ENCODE peak calls at places on chromosomes 6 and 20, in five cellular contexts. I is mesenchymal stem cell, P is neuronal stem cell, W is H1, A is H9. D is an unnamed sample.

GRCh38 chr20:30921286-30922071 is 336.0 kb upstream of the DEFB115 start:
- DNase-seq in I (no peak), P (no peak), W (no peak), A (no peak), D (no peak)

GRCh38 chr6:74899416-74899815 is 306.4 kb downstream of the COL12A1 start:
- DNase-seq in I (peak; percentile 31), P (no peak), W (no peak), A (no peak), D (peak; percentile 37)

GRCh38 chr20:62702886-62703852 is 5.5 kb upstream of the NTSR1 start:
- DNase-seq in I (peak; percentile 87), P (no peak), W (no peak), A (no peak), D (peak; percentile 88)

GRCh38 chr6:80333342-80333741 is 226.9 kb downstream of the BCKDHB start:
- DNase-seq in I (no peak), P (no peak), W (no peak), A (no peak), D (no peak)

GRCh38 chr6:34671801-34672656 is 24.5 kb downstream of the ILRUN start:
- DNase-seq in I (peak; percentile 39), P (no peak), W (no peak), A (no peak), D (no peak)

GRCh38 chr6:24683297-24684296 is 16.7 kb downstream of the ACOT13 start:
- DNase-seq in I (no peak), P (no peak), W (no peak), A (peak; percentile 40), D (no peak)

GRCh38 chr6:47413752-47414516 is 63.7 kb upstream of the CD2AP start:
- DNase-seq in I (peak; percentile 84), P (peak; percentile 48), W (no peak), A (no peak), D (peak; percentile 74)

GRCh38 chr6:136658711-136659110 is 108.5 kb upstream of the MAP7 start:
- DNase-seq in I (no peak), P (no peak), W (no peak), A (no peak), D (no peak)

GRCh38 chr6:132733814-132734213 is 20.0 kb upstream of the VNN1 start:
- DNase-seq in I (peak; percentile 46), P (no peak), W (no peak), A (no peak), D (no peak)

GRCh38 chr20:49603209-49603627 is 35.3 kb upstream of the PTGIS start:
- DNase-seq in I (peak; percentile 19), P (peak; percentile 26), W (no peak), A (peak; percentile 71), D (peak; percentile 62)

GRCh38 chr20:41145821-41146620 is 8.7 kb downstream of the PLCG1 start:
- DNase-seq in I (no peak), P (no peak), W (no peak), A (no peak), D (no peak)

GRCh38 chr20:62980380-62980960 is 26.3 kb downstream of the BHLHE23 start:
- DNase-seq in I (no peak), P (no peak), W (no peak), A (no peak), D (no peak)

GRCh38 chr20:23244916-23245552 is 105.6 kb upstream of the NXT1 start:
- DNase-seq in I (no peak), P (no peak), W (no peak), A (no peak), D (no peak)

GRCh38 chr20:34643919-34644318 is 33.0 kb downstream of the PIGU start:
- DNase-seq in I (peak; percentile 93), P (no peak), W (no peak), A (no peak), D (no peak)

GRCh38 chr6:37987008-37987407 is 167.5 kb downstream of the ZFAND3 start:
- DNase-seq in I (peak; percentile 41), P (no peak), W (no peak), A (no peak), D (peak; percentile 19)

GRCh38 chr6:121951918-121952379 is 447.5 kb upstream of the HSF2 start:
- DNase-seq in I (peak; percentile 68), P (no peak), W (no peak), A (no peak), D (no peak)

GRCh38 chr6:133724726-133725125 is 164.2 kb upstream of the TCF21 start:
- DNase-seq in I (no peak), P (no peak), W (no peak), A (no peak), D (no peak)

GRCh38 chr6:18488526-18489270 is 101.5 kb downstream of the RNF144B start:
- DNase-seq in I (no peak), P (no peak), W (no peak), A (no peak), D (peak; percentile 33)

GRCh38 chr6:51855310-51856082 is 231.9 kb downstream of the PKHD1 start:
- DNase-seq in I (peak; percentile 29), P (peak; percentile 67), W (peak; percentile 44), A (peak; percentile 57), D (peak; percentile 57)

GRCh38 chr20:63121749-63122405 is 94.1 kb downstream of the YTHDF1 start:
- DNase-seq in I (no peak), P (no peak), W (no peak), A (peak; percentile 17), D (no peak)

GRCh38 chr6:4664117-4664626 is 112.0 kb upstream of the CDYL start:
- DNase-seq in I (peak; percentile 37), P (no peak), W (no peak), A (no peak), D (no peak)

GRCh38 chr6:26273673-26274595 is 91.1 kb upstream of the BTN3A2 start:
- DNase-seq in I (peak; percentile 31), P (no peak), W (no peak), A (no peak), D (peak; percentile 19)

GRCh38 chr20:16069416-16070010 is 503.7 kb downstream of the KIF16B start:
- DNase-seq in I (no peak), P (no peak), W (no peak), A (no peak), D (no peak)

GRCh38 chr20:2585811-2586210 is 49.4 kb downstream of the TMC2 start:
- DNase-seq in I (no peak), P (no peak), W (no peak), A (no peak), D (no peak)

GRCh38 chr20:19012671-19013070 is 199.1 kb downstream of the SCP2D1 start:
- DNase-seq in I (no peak), P (no peak), W (no peak), A (no peak), D (peak; percentile 47)

GRCh38 chr6:45689926-45690615 is 312.3 kb upstream of the SUPT3H start:
- DNase-seq in I (no peak), P (no peak), W (no peak), A (no peak), D (no peak)

GRCh38 chr20:4763776-4764525 is 42.2 kb downstream of the PRND start:
- DNase-seq in I (no peak), P (no peak), W (no peak), A (no peak), D (peak; percentile 12)

GRCh38 chr6:153334121-153334520 is 203.0 kb upstream of the RGS17 start:
- DNase-seq in I (no peak), P (no peak), W (no peak), A (no peak), D (no peak)

GRCh38 chr6:43020847-43021246 is 576 bp upstream of the RRP36 start:
- DNase-seq in I (peak; percentile 44), P (no peak), W (no peak), A (peak; percentile 78), D (no peak)

GRCh38 chr6:18155273-18155863 is at the start of gene KDM1B:
- DNase-seq in I (peak; percentile 98), P (peak; percentile 98), W (peak; percentile 91), A (peak; percentile 98), D (peak; percentile 99)

GRCh38 chr6:136734977-136735376 is 57.3 kb downstream of the MAP3K5 start:
- DNase-seq in I (no peak), P (no peak), W (no peak), A (no peak), D (no peak)

GRCh38 chr20:1330075-1330830 is 1.3 kb upstream of the SDCBP2 start:
- DNase-seq in I (no peak), P (no peak), W (no peak), A (no peak), D (no peak)

GRCh38 chr6:155276638-155277037 is 12.8 kb downstream of the CLDN20 start:
- DNase-seq in I (no peak), P (no peak), W (no peak), A (no peak), D (no peak)

GRCh38 chr6:166600932-166601331 is 14.5 kb upstream of the RAMACL start:
- DNase-seq in I (no peak), P (no peak), W (no peak), A (no peak), D (no peak)
- H3K79me1 ChIP-seq in I (peaks cover 10% of the 10 kb centered on the region), P (peaks cover 4% of the 10 kb centered on the region), W (peaks cover 7% of the 10 kb centered on the region), A (peaks cover 5% of the 10 kb centered on the region), D (peaks cover 2% of the 10 kb centered on the region)

GRCh38 chr6:82196159-82196558 is 51.4 kb downstream of the IBTK start:
- DNase-seq in I (no peak), P (no peak), W (no peak), A (no peak), D (no peak)
- H2BK12ac ChIP-seq in I (no peak overlapping the region), P (no peak overlapping the region), W (no peak overlapping the region), A (no peak overlapping the region), D (no peak overlapping the region)

GRCh38 chr6:48994811-48995210 is 468.2 kb downstream of the MMUT start:
- DNase-seq in I (no peak), P (no peak), W (no peak), A (peak; percentile 35), D (no peak)
- H3K79me1 ChIP-seq in I (no peaks in the 10 kb centered on the region), P (no peaks in the 10 kb centered on the region), W (no peaks in the 10 kb centered on the region), A (no peaks in the 10 kb centered on the region), D (no peaks in the 10 kb centered on the region)

GRCh38 chr6:104614394-104614793 is 245.3 kb downstream of the HACE1 start:
- DNase-seq in I (no peak), P (no peak), W (no peak), A (no peak), D (no peak)

GRCh38 chr6:104612541-104612940 is 247.2 kb downstream of the HACE1 start:
- DNase-seq in I (no peak), P (no peak), W (no peak), A (no peak), D (no peak)

GRCh38 chr6:104617541-104618072 is 242.1 kb downstream of the HACE1 start:
- DNase-seq in I (no peak), P (no peak), W (no peak), A (no peak), D (no peak)

GRCh38 chr6:104613416-104614001 is 246.2 kb downstream of the HACE1 start:
- DNase-seq in I (peak; percentile 72), P (no peak), W (no peak), A (no peak), D (no peak)
- H2BK12ac ChIP-seq in I (no peak overlapping the region), P (no peak overlapping the region), W (no peak overlapping the region), A (no peak overlapping the region), D (no peak overlapping the region)

GRCh38 chr20:17641993-17642392 is 40.0 kb downstream of the RRBP1 start:
- DNase-seq in I (no peak), P (no peak), W (no peak), A (no peak), D (no peak)
- H3K79me1 ChIP-seq in I (peaks cover 43% of the 10 kb centered on the region), P (no peaks in the 10 kb centered on the region), W (peaks cover 20% of the 10 kb centered on the region), A (peaks cover 7% of the 10 kb centered on the region), D (no peaks in the 10 kb centered on the region)